ENCODE peak calls at places on chromosomes 11 and 22, in four cellular contexts. S is transverse colon, D is H1, C is stomach. O is an unnamed sample.

GRCh38 chr11:78957481-78958245 is 383.0 kb upstream of the NARS2 start:
- DNase-seq in S (no peak), D (no peak), C (no peak), O (no peak)

GRCh38 chr11:69437001-69437875 is 44.2 kb upstream of the LINC01488 start:
- DNase-seq in S (no peak), D (no peak), C (no peak), O (no peak)

GRCh38 chr11:7495997-7496545 is 10.8 kb downstream of the OLFML1 start:
- DNase-seq in S (peak; percentile 28), D (no peak), C (no peak), O (peak; percentile 69)

GRCh38 chr11:94787798-94788197 is 19.6 kb downstream of the AMOTL1 start:
- DNase-seq in S (no peak), D (no peak), C (no peak), O (no peak)

GRCh38 chr11:70389191-70389590 is 9.1 kb upstream of the CTTN start:
- DNase-seq in S (no peak), D (no peak), C (no peak), O (no peak)

GRCh38 chr11:15166204-15166603 is 51.5 kb downstream of the INSC start:
- DNase-seq in S (no peak), D (no peak), C (no peak), O (no peak)

GRCh38 chr11:17828311-17828751 is 93.8 kb downstream of the KCNC1 start:
- DNase-seq in S (peak; percentile 19), D (no peak), C (peak; percentile 29), O (no peak)

GRCh38 chr11:121886005-121886739 is 229.8 kb downstream of the BLID start:
- DNase-seq in S (no peak), D (no peak), C (no peak), O (no peak)

GRCh38 chr11:119101367-119101758 is 290 bp downstream of the DPAGT1 start:
- DNase-seq in S (peak; percentile 44), D (peak; percentile 85), C (no peak), O (peak; percentile 25)

GRCh38 chr11:44334356-44335004 is 24.5 kb upstream of the ALX4 start:
- DNase-seq in S (no peak), D (peak; percentile 63), C (no peak), O (no peak)
- H3K27me3 ChIP-seq in S (peaks cover 84% of the 10 kb centered on the region), D (peaks cover 66% of the 10 kb centered on the region), C (peaks cover 72% of the 10 kb centered on the region), O (no peaks in the 10 kb centered on the region)

GRCh38 chr22:40367342-40367741 is 3.1 kb upstream of the SGSM3 start:
- DNase-seq in S (peak; percentile 73), D (no peak), C (peak; percentile 57), O (no peak)
- H3K27ac ChIP-seq in S (peak overlapping the region; percentile 57), D (no peak overlapping the region), C (no peak overlapping the region), O (no peak overlapping the region)

DNA sequence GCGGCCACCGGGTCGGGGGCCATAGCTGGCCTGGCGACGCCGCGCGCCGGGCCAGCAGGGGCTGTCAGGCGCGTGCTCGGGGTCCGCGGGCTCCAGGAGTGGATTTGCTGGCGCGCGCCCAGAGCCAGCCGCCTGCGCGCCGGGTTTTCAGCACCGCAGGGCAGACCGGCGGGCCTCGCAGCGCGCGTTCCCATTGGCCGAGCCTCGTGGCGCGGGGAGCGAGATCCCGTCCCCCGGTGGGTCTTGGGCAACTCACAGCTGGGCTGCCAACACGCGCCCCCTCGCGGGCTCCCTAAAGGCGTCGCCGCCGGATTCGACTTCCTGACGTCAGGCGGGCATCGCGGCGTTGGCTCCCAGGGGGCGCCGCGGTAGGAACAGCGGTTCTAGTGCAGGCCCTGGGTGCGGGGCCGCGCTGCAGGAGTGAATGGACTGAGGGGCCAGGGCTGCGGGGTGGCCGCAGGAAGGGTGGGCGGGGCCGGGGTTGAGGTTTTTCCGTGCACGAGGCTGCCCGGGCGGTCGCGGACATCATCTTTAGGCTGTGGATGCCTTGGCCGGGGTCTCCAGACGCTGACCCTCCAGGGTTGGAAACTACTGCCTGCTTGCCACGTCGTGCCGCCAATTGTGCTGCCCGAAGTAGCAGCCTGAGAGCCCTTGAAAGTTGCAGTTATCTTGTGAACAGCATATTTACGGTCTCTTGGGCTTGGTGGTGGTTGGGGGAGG is at the start of gene FADS1:
- DNase-seq in S (peak; percentile 83), D (peak; percentile 92), C (peak; percentile 83), O (peak; percentile 89)
- TF ChIP-seq POLR2A in S (peak; percentile 14), D (no peak), C (no peak), O (no peak)

GRCh38 chr22:49415219-49415951 is 412.3 kb downstream of the BRD1 start:
- DNase-seq in S (no peak), D (no peak), C (no peak), O (no peak)

GRCh38 chr22:49408102-49408836 is 419.4 kb downstream of the BRD1 start:
- DNase-seq in S (no peak), D (no peak), C (peak; percentile 5), O (no peak)

GRCh38 chr22:49413551-49413950 is 414.1 kb downstream of the BRD1 start:
- DNase-seq in S (no peak), D (no peak), C (no peak), O (no peak)

GRCh38 chr22:49412236-49412635 is 415.4 kb downstream of the BRD1 start:
- DNase-seq in S (no peak), D (no peak), C (no peak), O (no peak)

GRCh38 chr22:49411236-49411635 is 416.4 kb downstream of the BRD1 start:
- DNase-seq in S (no peak), D (no peak), C (no peak), O (no peak)
- H3K27me3 ChIP-seq in S (no peaks in the 10 kb centered on the region), D (no peaks in the 10 kb centered on the region), C (no peaks in the 10 kb centered on the region), O (no peaks in the 10 kb centered on the region)

GRCh38 chr11:45208135-45208534 is 61.7 kb downstream of the PRDM11 start:
- DNase-seq in S (no peak), D (no peak), C (no peak), O (no peak)

GRCh38 chr11:45209480-45209879 is 63.0 kb downstream of the PRDM11 start:
- DNase-seq in S (no peak), D (no peak), C (no peak), O (no peak)

GRCh38 chr11:45209000-45209399 is 62.6 kb downstream of the PRDM11 start:
- DNase-seq in S (no peak), D (no peak), C (no peak), O (no peak)

GRCh38 chr11:45204761-45205160 is 58.3 kb downstream of the PRDM11 start:
- DNase-seq in S (no peak), D (no peak), C (no peak), O (no peak)

DNA sequence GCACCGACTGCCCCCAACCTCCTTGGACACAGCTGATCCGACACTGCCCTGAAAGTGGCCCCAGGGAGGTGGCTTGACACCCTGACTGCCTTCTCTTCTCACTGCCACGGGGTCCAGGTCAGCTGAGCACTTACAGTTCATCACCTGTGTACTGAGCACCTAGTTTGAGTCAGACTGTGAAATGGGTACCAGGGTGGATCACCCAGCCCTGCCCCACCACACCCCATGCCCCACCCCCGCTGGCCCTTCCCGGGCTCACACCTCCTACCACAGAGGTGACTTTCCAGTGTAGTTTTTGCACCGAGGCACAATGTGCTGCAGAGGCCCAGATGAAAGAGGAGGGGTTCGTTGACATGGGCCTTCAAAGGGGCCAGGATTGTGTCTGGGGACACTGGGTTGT is 59.5 kb downstream of the PRDM11 start:
- DNase-seq in S (no peak), D (no peak), C (no peak), O (no peak)
- H3K27ac ChIP-seq in S (no peak overlapping the region), D (no peak overlapping the region), C (no peak overlapping the region), O (no peak overlapping the region)

GRCh38 chr22:46035742-46036557 is 59.0 kb upstream of the WNT7B start:
- DNase-seq in S (peak; percentile 100), D (peak; percentile 100), C (peak; percentile 100), O (peak; percentile 100)
- TF ChIP-seq POLR2A in S (peak; percentile 97), D (peak; percentile 64), C (no peak), O (peak; percentile 96)

GRCh38 chr22:48631288-48631687 is 1196.4 kb downstream of the BRD1 start:
- DNase-seq in S (no peak), D (no peak), C (no peak), O (no peak)
- H3K27me3 ChIP-seq in S (no peaks in the 10 kb centered on the region), D (no peaks in the 10 kb centered on the region), C (peaks cover 3% of the 10 kb centered on the region), O (no peaks in the 10 kb centered on the region)

GRCh38 chr11:114168691-114169090 is 109.2 kb downstream of the ZBTB16 start:
- DNase-seq in S (peak; percentile 68), D (no peak), C (no peak), O (peak; percentile 55)
- H3K27ac ChIP-seq in S (peak overlapping the region; percentile 94), D (no peak overlapping the region), C (peak overlapping the region; percentile 96), O (peak overlapping the region; percentile 97)

O was measured in Peyer's patch.